ENCODE peak calls at places on chromosomes 16 and 17, in eight cellular contexts. A, Q, E, L, I, T, S and D are unnamed samples.

GRCh38 chr17:7929158-7930029 is at the start of gene KCNAB3:
- DNase-seq in L (peak), Q (no peak), T (no peak), E (peak), A (no peak), S (no peak), I (peak), D (peak)

GRCh38 chr17:62705116-62705515 is 77.6 kb downstream of the MRC2 start:
- DNase-seq in L (no peak), T (no peak), I (no peak), A (no peak), E (no peak), Q (no peak), S (no peak), D (no peak)

GRCh38 chr17:74196541-74197310 is 6.8 kb upstream of the RPL38 start:
- DNase-seq in L (no peak), E (no peak), A (no peak), Q (no peak), T (peak), S (no peak), I (no peak), D (no peak)

GRCh38 chr16:2467301-2468141 is 3.6 kb upstream of the NTN3 start:
- DNase-seq in Q (no peak), E (peak), I (no peak), S (no peak), A (peak), L (no peak), T (peak), D (no peak)

GRCh38 chr17:45319239-45319703 is 2.5 kb upstream of the MAP3K14 start:
- DNase-seq in S (no peak), T (no peak), A (no peak), E (no peak), L (no peak), I (no peak), Q (no peak), D (no peak)

GRCh38 chr16:84774810-84775209 is 45.0 kb upstream of the CRISPLD2 start:
- DNase-seq in L (no peak), S (no peak), T (no peak), A (no peak), E (peak), Q (no peak), I (no peak), D (no peak)

GRCh38 chr16:56866955-56867830 is 2.2 kb downstream of the SLC12A3 start:
- DNase-seq in E (peak), T (peak), I (peak), S (no peak), Q (peak), L (peak), A (peak), D (peak)

GRCh38 chr16:17053536-17054160 is 417.1 kb downstream of the XYLT1 start:
- DNase-seq in Q (no peak), I (no peak), S (no peak), L (no peak), E (no peak), T (peak), A (no peak), D (no peak)

GRCh38 chr16:88549671-88550643 is 20.2 kb upstream of the ZC3H18 start:
- DNase-seq in A (peak), L (no peak), S (no peak), T (peak), E (no peak), I (no peak), Q (no peak), D (no peak)

GRCh38 chr16:51050379-51050710 is 100.7 kb downstream of the SALL1 start:
- DNase-seq in I (no peak), Q (no peak), T (no peak), A (no peak), L (no peak), E (no peak), S (no peak), D (no peak)

GRCh38 chr16:67606632-67607031 is 38.3 kb upstream of the CARMIL2 start:
- DNase-seq in Q (no peak), I (no peak), A (no peak), E (no peak), L (no peak), T (no peak), S (no peak), D (no peak)

GRCh38 chr17:44086364-44087311 is 16.1 kb downstream of the G6PC3 start:
- DNase-seq in I (no peak), A (no peak), L (peak), T (no peak), E (peak), Q (no peak), S (no peak), D (no peak)

GRCh38 chr17:13395872-13396271 is 205.9 kb downstream of the HS3ST3A1 start:
- DNase-seq in Q (no peak), S (no peak), E (no peak), A (no peak), I (no peak), L (no peak), T (no peak), D (no peak)

GRCh38 chr16:84044108-84044488 is 1.5 kb upstream of the SLC38A8 start:
- DNase-seq in L (no peak), I (no peak), T (peak), A (no peak), S (peak), E (no peak), Q (no peak), D (no peak)

GRCh38 chr16:81564368-81565060 is 119.9 kb downstream of the CMIP start:
- DNase-seq in I (no peak), L (no peak), S (no peak), A (no peak), T (no peak), Q (no peak), E (no peak), D (no peak)

GRCh38 chr17:57666946-57667345 is 78.2 kb downstream of the CCDC182 start:
- DNase-seq in L (no peak), I (no peak), T (no peak), Q (no peak), S (no peak), A (no peak), E (no peak), D (no peak)

GRCh38 chr17:75250009-75250471 is 11.4 kb downstream of the GGA3 start:
- DNase-seq in L (peak), A (peak), T (no peak), S (no peak), I (peak), E (no peak), Q (peak), D (peak)

GRCh38 chr17:42895185-42895555 is 5.4 kb upstream of the G6PC1 start:
- DNase-seq in S (no peak), A (no peak), Q (no peak), L (no peak), I (no peak), T (no peak), E (peak), D (no peak)

GRCh38 chr17:42772945-42773289 is 332 bp upstream of the VPS25 start:
- DNase-seq in E (no peak), S (no peak), I (no peak), Q (no peak), L (no peak), T (no peak), A (no peak), D (no peak)

GRCh38 chr16:1724491-1724890 is 18.5 kb downstream of the MAPK8IP3 start:
- DNase-seq in Q (no peak), T (no peak), A (no peak), E (no peak), L (no peak), S (no peak), I (no peak), D (no peak)

GRCh38 chr16:23395732-23396131 is 57.3 kb downstream of the COG7 start:
- DNase-seq in A (no peak), T (peak), S (peak), I (no peak), Q (no peak), L (no peak), E (no peak), D (no peak)

GRCh38 chr16:70478912-70479341 is 24.5 kb downstream of the FCSK start:
- DNase-seq in L (no peak), E (no peak), S (no peak), I (no peak), Q (no peak), A (no peak), T (peak), D (no peak)

GRCh38 chr16:17362191-17362590 is 108.6 kb downstream of the XYLT1 start:
- DNase-seq in I (no peak), T (no peak), E (no peak), S (no peak), A (no peak), L (no peak), Q (no peak), D (no peak)

GRCh38 chr17:51251010-51251409 is 8.8 kb downstream of the MBTD1 start:
- DNase-seq in I (no peak), A (no peak), E (no peak), T (no peak), Q (no peak), S (no peak), L (no peak), D (no peak)

GRCh38 chr16:89217388-89218191 is at the start of gene ZNF778:
- DNase-seq in A (peak), I (peak), L (peak), Q (peak), T (peak), S (no peak), E (peak), D (peak)

GRCh38 chr17:80261895-80262279 is 1.2 kb downstream of the RNF213 start:
- DNase-seq in I (no peak), E (no peak), A (no peak), Q (no peak), T (no peak), L (no peak), S (no peak), D (no peak)

GRCh38 chr17:77451271-77451893 is 310.6 kb downstream of the SEC14L1 start:
- DNase-seq in T (peak), L (peak), A (peak), S (no peak), E (peak), Q (no peak), I (peak), D (peak)

GRCh38 chr17:76004750-76005262 is 4.2 kb downstream of the CDK3 start:
- DNase-seq in S (no peak), A (no peak), I (no peak), E (no peak), L (no peak), Q (no peak), T (no peak), D (no peak)